ENCODE peak calls at places on chromosomes 12 and 14, in six cellular contexts. E is GM12878, H is GM12891, F is K562, M is HepG2, B is H1. G is an unnamed sample.

GRCh38 chr12:108633081-108633533 is 587 bp downstream of the SELPLG start:
- DNase-seq in E (no peak), H (no peak), F (no peak), M (no peak), B (no peak), G (no peak)

GRCh38 chr12:100142851-100143559 is at the start of gene BLTP3B:
- DNase-seq in E (peak; percentile 27), H (peak; percentile 72), F (peak; percentile 90), M (peak; percentile 62), B (peak; percentile 51), G (peak; percentile 54)

GRCh38 chr12:117484901-117485300 is 123.5 kb upstream of the NOS1 start:
- DNase-seq in E (no peak), H (no peak), F (no peak), M (no peak), B (no peak), G (no peak)

GRCh38 chr14:92785601-92786426 is 8.3 kb upstream of the GOLGA5 start:
- DNase-seq in E (no peak), H (no peak), F (peak; percentile 32), M (no peak), B (no peak), G (no peak)

GRCh38 chr12:110102255-110102654 is 21.9 kb upstream of the IFT81 start:
- DNase-seq in E (no peak), H (no peak), F (peak; percentile 94), M (peak; percentile 92), B (peak; percentile 69), G (peak; percentile 16)

GRCh38 chr14:94051115-94051514 is 25.0 kb downstream of the OTUB2 start:
- DNase-seq in E (no peak), H (no peak), F (no peak), M (no peak), B (no peak), G (no peak)

GRCh38 chr12:8742501-8742900 is 44.7 kb downstream of the RIMKLB start:
- DNase-seq in E (no peak), H (no peak), F (no peak), M (no peak), B (no peak), G (no peak)

GRCh38 chr12:47551426-47551851 is 154.4 kb downstream of the RPAP3 start:
- DNase-seq in E (no peak), H (no peak), F (no peak), M (no peak), B (no peak), G (no peak)

GRCh38 chr12:25775968-25776367 is 182.5 kb upstream of the RASSF8 start:
- DNase-seq in E (no peak), H (no peak), F (no peak), M (no peak), B (no peak), G (no peak)

GRCh38 chr12:107134558-107134957 is 41.2 kb upstream of the CRY1 start:
- DNase-seq in E (no peak), H (no peak), F (peak; percentile 51), M (peak; percentile 73), B (peak; percentile 47), G (no peak)

GRCh38 chr12:107225626-107226025 is 132.3 kb upstream of the CRY1 start:
- DNase-seq in E (no peak), H (no peak), F (no peak), M (peak; percentile 65), B (peak; percentile 15), G (no peak)

GRCh38 chr12:130347588-130347987 is 9.9 kb downstream of the PIWIL1 start:
- DNase-seq in E (no peak), H (no peak), F (no peak), M (no peak), B (no peak), G (no peak)

GRCh38 chr12:33514893-33515292 is 75.3 kb upstream of the SYT10 start:
- DNase-seq in E (no peak), H (no peak), F (no peak), M (no peak), B (no peak), G (no peak)

GRCh38 chr14:33307691-33308369 is 369.2 kb downstream of the NPAS3 start:
- DNase-seq in E (no peak), H (no peak), F (no peak), M (no peak), B (no peak), G (no peak)

GRCh38 chr12:5203274-5203673 is 159.6 kb downstream of the KCNA5 start:
- DNase-seq in E (no peak), H (no peak), F (no peak), M (peak; percentile 3), B (no peak), G (no peak)

GRCh38 chr14:101947904-101948665 is 16.3 kb upstream of the DYNC1H1 start:
- DNase-seq in E (peak; percentile 100), H (peak; percentile 97), F (peak; percentile 97), M (peak; percentile 99), B (peak; percentile 99), G (peak; percentile 96)
- TF ChIP-seq POLR2A in E (peak; percentile 91), H (peak; percentile 85), F (peak; percentile 97), M (peak; percentile 96), B (peak; percentile 93), G (peak; percentile 88)

DNA sequence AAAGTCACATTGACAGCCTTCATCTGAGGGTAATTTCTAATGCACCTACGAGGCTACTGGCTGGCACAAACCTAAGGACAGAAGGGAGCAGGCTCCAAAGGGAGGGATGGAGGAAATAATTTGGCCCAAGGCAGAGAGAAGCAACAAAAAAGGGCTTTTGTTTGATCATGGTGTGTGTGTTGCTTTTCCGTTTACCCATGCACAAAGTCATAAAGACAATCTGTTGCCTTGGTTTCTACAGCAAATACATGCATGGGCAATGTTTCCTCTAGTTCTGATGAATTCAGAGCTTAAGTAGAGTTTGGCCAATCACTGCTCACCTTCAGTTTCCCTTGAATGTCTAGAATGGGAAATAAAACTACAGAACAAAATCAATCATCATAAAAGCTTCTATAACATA is 262.5 kb upstream of the CAND1 start:
- DNase-seq in E (no peak), H (no peak), F (no peak), M (no peak), B (no peak), G (no peak)
- TF ChIP-seq TAF1 in E (no peak), H (no peak), F (no peak), M (no peak), B (no peak), G (no peak)

DNA sequence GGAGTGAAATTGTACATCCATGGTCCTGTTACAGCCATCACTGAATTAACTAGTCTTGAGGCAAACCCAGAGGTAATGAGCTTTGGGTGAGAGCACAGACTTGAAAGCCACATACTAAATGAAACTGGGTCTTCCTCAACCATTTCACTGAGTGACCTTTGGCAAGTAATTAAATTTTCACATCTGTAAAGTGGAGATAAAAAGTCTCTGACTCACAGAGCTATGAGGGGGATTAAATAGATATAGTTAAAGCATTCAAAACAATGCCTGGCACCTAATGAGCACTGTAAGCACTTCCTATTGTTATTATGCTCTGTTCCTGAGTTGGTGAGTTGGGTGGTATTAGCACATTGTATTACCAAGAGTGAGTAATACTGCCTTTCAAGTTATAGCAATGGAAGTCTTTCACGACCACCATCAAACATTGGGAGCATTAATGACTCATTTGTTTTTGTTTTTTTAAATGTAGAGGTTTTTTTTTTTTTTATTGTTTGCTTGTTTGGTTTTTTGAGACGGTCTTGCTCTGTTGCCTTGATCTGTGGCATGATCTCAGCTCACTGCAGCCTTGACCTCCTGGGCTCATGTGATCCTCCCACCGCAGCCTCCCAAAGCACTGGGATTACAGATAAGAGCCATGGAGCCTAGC is 12.5 kb upstream of the STRN3 start:
- DNase-seq in E (no peak), H (no peak), F (peak; percentile 55), M (peak; percentile 82), B (no peak), G (no peak)
- TF ChIP-seq POLR2AphosphoS5 in E (no peak), H (no peak), F (no peak), M (no peak), B (no peak), G (no peak)

GRCh38 chr12:65171073-65171472 is 1.7 kb downstream of the LEMD3 start:
- DNase-seq in E (no peak), H (no peak), F (no peak), M (no peak), B (no peak), G (no peak)

GRCh38 chr12:65169311-65170244 is at the start of gene LEMD3:
- DNase-seq in E (peak; percentile 59), H (peak; percentile 88), F (peak; percentile 93), M (peak; percentile 90), B (peak; percentile 81), G (peak; percentile 90)

GRCh38 chr12:65171870-65172269 is 2.5 kb downstream of the LEMD3 start:
- DNase-seq in E (no peak), H (no peak), F (no peak), M (no peak), B (no peak), G (no peak)

GRCh38 chr12:65168606-65169310 is 625 bp upstream of the LEMD3 start:
- DNase-seq in E (no peak), H (no peak), F (no peak), M (no peak), B (no peak), G (no peak)

DNA sequence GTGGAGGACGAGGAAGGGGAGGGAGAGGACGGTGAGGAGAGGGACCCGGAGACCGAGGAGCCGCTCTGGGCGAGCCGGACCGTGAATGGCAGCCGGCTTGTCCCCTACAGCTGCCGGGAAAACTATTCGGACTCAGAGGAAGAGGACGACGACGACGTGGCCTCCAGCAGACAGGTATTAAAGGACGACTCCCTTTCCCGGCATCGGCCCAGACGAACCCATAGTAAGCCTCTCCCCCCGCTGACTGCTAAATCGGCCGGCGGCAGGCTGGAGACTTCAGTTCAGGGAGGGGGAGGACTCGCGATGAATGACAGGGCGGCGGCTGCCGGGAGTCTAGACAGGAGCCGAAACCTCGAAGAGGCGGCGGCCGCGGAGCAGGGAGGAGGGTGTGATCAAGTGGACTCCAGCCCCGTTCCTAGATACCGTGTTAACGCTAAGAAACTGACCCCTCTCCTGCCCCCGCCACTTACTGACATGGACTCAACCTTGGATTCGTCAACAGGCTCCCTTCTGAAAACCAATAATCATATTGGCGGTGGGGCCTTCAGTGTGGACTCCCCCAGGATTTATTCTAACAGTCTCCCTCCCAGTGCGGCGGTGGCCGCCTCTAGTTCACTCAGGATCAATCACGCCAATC is 980 bp downstream of the LEMD3 start:
- DNase-seq in E (no peak), H (peak; percentile 41), F (peak; percentile 83), M (peak; percentile 27), B (peak; percentile 9), G (no peak)
- TF ChIP-seq POLR2A in E (peak; percentile 67), H (no peak), F (no peak), M (peak; percentile 26), B (peak; percentile 68), G (peak; percentile 53)

GRCh38 chr14:51424569-51425251 is 184.7 kb downstream of the TMX1 start:
- DNase-seq in E (no peak), H (no peak), F (no peak), M (no peak), B (no peak), G (no peak)
- TF ChIP-seq TAF1 in E (no peak), H (no peak), F (no peak), M (no peak), B (no peak), G (no peak)

GRCh38 chr14:23301969-23302289 is 730 bp downstream of the PPP1R3E start:
- DNase-seq in E (no peak), H (no peak), F (no peak), M (no peak), B (no peak), G (no peak)
- TF ChIP-seq POLR2AphosphoS5 in E (peak; percentile 44), H (no peak), F (no peak), M (peak; percentile 83), B (peak; percentile 71), G (peak; percentile 51)

GRCh38 chr12:57278465-57279453 is 27.8 kb upstream of the STAC3 start:
- DNase-seq in E (no peak), H (no peak), F (no peak), M (no peak), B (no peak), G (no peak)

GRCh38 chr12:57276935-57277563 is 26.1 kb upstream of the STAC3 start:
- DNase-seq in E (no peak), H (no peak), F (peak; percentile 34), M (peak; percentile 21), B (no peak), G (no peak)

GRCh38 chr12:57280234-57281062 is 29.5 kb upstream of the STAC3 start:
- DNase-seq in E (peak; percentile 74), H (peak; percentile 54), F (peak; percentile 71), M (peak; percentile 84), B (no peak), G (peak; percentile 53)
- TF ChIP-seq POLR2A in E (peak; percentile 79), H (no peak), F (peak; percentile 62), M (no peak), B (no peak), G (peak; percentile 49)